ENCODE peak calls at places on chromosomes 6 and 20, in six cellular contexts. Y, R, N, L, B and A are unnamed samples.

GRCh38 chr6:3798211-3798909 is 46.8 kb upstream of the PXDC1 start:
- DNase-seq in Y (no peak), L (no peak), B (no peak), R (no peak), N (peak; percentile 57), A (no peak)

GRCh38 chr6:56096946-56097345 is 150.4 kb downstream of the COL21A1 start:
- DNase-seq in L (no peak), R (no peak), N (no peak), B (no peak), Y (no peak), A (no peak)

GRCh38 chr6:135506270-135506997 is 8.9 kb upstream of the AHI1 start:
- DNase-seq in N (no peak), Y (no peak), B (no peak), L (no peak), R (no peak), A (no peak)

GRCh38 chr6:10138917-10139316 is 276.0 kb downstream of the TFAP2A start:
- DNase-seq in B (no peak), Y (no peak), N (no peak), R (no peak), L (no peak), A (no peak)

GRCh38 chr6:29813066-29813465 is 14.6 kb upstream of the HLA-G start:
- DNase-seq in Y (no peak), N (no peak), L (no peak), R (no peak), B (no peak), A (no peak)

GRCh38 chr20:33348136-33348937 is 53.0 kb downstream of the CDK5RAP1 start:
- DNase-seq in N (no peak), L (no peak), B (no peak), R (peak; percentile 58), Y (no peak), A (no peak)

GRCh38 chr6:133923938-133924593 is 29.0 kb upstream of the TBPL1 start:
- DNase-seq in B (peak; percentile 21), N (no peak), R (peak; percentile 84), L (peak; percentile 60), Y (no peak), A (peak; percentile 40)

GRCh38 chr6:131949909-131950766 is 1.0 kb downstream of the CCN2 start:
- DNase-seq in Y (peak; percentile 83), B (peak; percentile 27), R (peak; percentile 92), L (peak; percentile 71), N (peak; percentile 73), A (no peak)

GRCh38 chr6:148947621-148948444 is 201.0 kb downstream of the UST start:
- DNase-seq in B (peak; percentile 55), Y (peak; percentile 74), L (peak; percentile 81), N (peak; percentile 66), R (peak; percentile 97), A (peak; percentile 75)

GRCh38 chr20:59147197-59147596 is 16.4 kb upstream of the ZNF831 start:
- DNase-seq in Y (no peak), L (peak; percentile 56), B (no peak), N (no peak), R (no peak), A (no peak)

GRCh38 chr6:39189915-39190544 is 39.2 kb downstream of the KCNK5 start:
- DNase-seq in Y (peak; percentile 64), N (peak; percentile 50), B (no peak), L (no peak), R (peak; percentile 92), A (no peak)

GRCh38 chr20:57260959-57261357 is 5.5 kb downstream of the BMP7 start:
- DNase-seq in R (no peak), Y (no peak), B (no peak), N (no peak), L (no peak), A (no peak)

GRCh38 chr6:154874684-154875594 is 120.2 kb upstream of the TIAM2 start:
- DNase-seq in L (no peak), B (no peak), N (no peak), R (peak; percentile 62), Y (no peak), A (no peak)

GRCh38 chr6:39304951-39305350 is 9.3 kb downstream of the KCNK17 start:
- DNase-seq in L (no peak), N (no peak), R (no peak), Y (no peak), B (no peak), A (no peak)

GRCh38 chr6:53395986-53396385 is 47.2 kb upstream of the ELOVL5 start:
- DNase-seq in Y (no peak), L (no peak), R (no peak), N (no peak), B (no peak), A (no peak)

GRCh38 chr6:1593286-1593957 is 16.3 kb upstream of the FOXC1 start:
- DNase-seq in Y (no peak), N (no peak), L (no peak), R (peak; percentile 45), B (no peak), A (no peak)

GRCh38 chr6:28311139-28311823 is 24.7 kb downstream of the ZSCAN31 start:
- DNase-seq in Y (no peak), B (no peak), R (no peak), N (no peak), L (no peak), A (no peak)

GRCh38 chr6:158205220-158205944 is 37.2 kb downstream of the GTF2H5 start:
- DNase-seq in Y (no peak), R (peak; percentile 79), B (no peak), N (no peak), L (no peak), A (no peak)

GRCh38 chr20:1299522-1299921 is 29.4 kb downstream of the SDCBP2 start:
- DNase-seq in R (peak; percentile 85), L (no peak), N (no peak), Y (no peak), B (no peak), A (peak; percentile 24)

GRCh38 chr6:145508107-145508506 is 227.2 kb downstream of the EPM2A start:
- DNase-seq in Y (no peak), B (no peak), N (no peak), L (no peak), R (peak; percentile 66), A (no peak)

GRCh38 chr6:95127266-95127665 is 450.1 kb upstream of the MANEA start:
- DNase-seq in L (no peak), R (no peak), Y (no peak), B (no peak), N (no peak), A (no peak)

GRCh38 chr6:129638055-129639019 is 71.6 kb downstream of the ARHGAP18 start:
- DNase-seq in B (no peak), N (no peak), Y (no peak), R (no peak), L (no peak), A (no peak)

GRCh38 chr6:41278699-41279405 is 7.6 kb downstream of the TREM1 start:
- DNase-seq in R (peak; percentile 92), B (no peak), N (peak; percentile 71), L (peak; percentile 56), Y (no peak), A (peak; percentile 65)

GRCh38 chr20:41380551-41381262 is 14.1 kb upstream of the EMILIN3 start:
- DNase-seq in Y (no peak), N (no peak), L (no peak), R (no peak), B (no peak), A (no peak)

GRCh38 chr6:117677553-117678131 is 2.4 kb downstream of the NUS1 start:
- DNase-seq in B (no peak), N (no peak), R (no peak), L (no peak), Y (no peak), A (no peak)

GRCh38 chr6:20400476-20401402 is 940 bp upstream of the E2F3 start:
- DNase-seq in R (no peak), Y (peak; percentile 59), N (peak; percentile 79), B (no peak), L (peak; percentile 30), A (no peak)

GRCh38 chr6:32060966-32061655 is 22.9 kb downstream of the CYP21A2 start:
- DNase-seq in R (no peak), L (no peak), B (no peak), N (no peak), Y (no peak), A (no peak)

GRCh38 chr6:146601352-146601751 is 2.6 kb downstream of the ADGB start:
- DNase-seq in B (no peak), N (no peak), R (no peak), Y (no peak), L (no peak), A (no peak)

GRCh38 chr20:24485981-24486380 is 16.6 kb downstream of the SYNDIG1 start:
- DNase-seq in B (no peak), L (no peak), Y (no peak), N (no peak), R (peak; percentile 22), A (no peak)

GRCh38 chr20:44054118-44054517 is 132.9 kb downstream of the JPH2 start:
- DNase-seq in L (no peak), R (peak; percentile 30), B (no peak), Y (peak; percentile 27), N (no peak), A (no peak)

GRCh38 chr20:44052166-44052565 is 134.8 kb downstream of the JPH2 start:
- DNase-seq in L (no peak), R (peak; percentile 29), Y (no peak), B (no peak), N (no peak), A (no peak)

GRCh38 chr20:44051661-44052000 is 135.4 kb downstream of the JPH2 start:
- DNase-seq in Y (peak; percentile 38), N (no peak), R (peak; percentile 29), B (no peak), L (no peak), A (no peak)

GRCh38 chr20:44054849-44055248 is 132.1 kb downstream of the JPH2 start:
- DNase-seq in R (no peak), Y (no peak), N (no peak), B (no peak), L (no peak), A (no peak)

DNA sequence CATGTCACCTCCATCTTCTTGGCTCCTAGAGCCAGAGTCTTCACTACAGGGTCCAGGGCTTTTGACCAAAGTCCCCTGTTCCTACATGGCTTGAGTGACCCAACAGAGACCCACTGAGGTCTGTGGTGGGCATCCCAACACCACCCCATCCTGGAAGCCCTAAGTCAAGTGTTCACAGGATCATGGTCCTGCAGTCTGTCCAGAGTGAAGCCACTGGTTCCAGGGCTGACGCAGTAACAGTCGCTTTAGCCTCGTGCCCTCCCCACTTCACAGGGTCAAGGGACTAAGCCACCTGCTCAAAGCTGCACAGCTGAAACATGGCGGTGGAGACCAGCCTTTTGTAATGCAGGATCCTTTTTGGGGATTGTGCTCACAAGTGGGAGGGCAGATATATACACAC is 133.9 kb downstream of the JPH2 start:
- DNase-seq in L (no peak), N (no peak), Y (no peak), R (no peak), B (no peak), A (no peak)
- H3K27ac ChIP-seq in L (no peak overlapping the region), N (no peak overlapping the region), Y (no peak overlapping the region), R (no peak overlapping the region), B (no peak overlapping the region), A (no peak overlapping the region)

GRCh38 chr20:18254615-18255014 is 33.7 kb upstream of the ZNF133 start:
- DNase-seq in Y (no peak), R (no peak), L (no peak), N (no peak), B (no peak), A (no peak)
- H3K27ac ChIP-seq in Y (no peak overlapping the region), R (no peak overlapping the region), L (no peak overlapping the region), N (peak overlapping the region; percentile 30), B (no peak overlapping the region), A (no peak overlapping the region)

GRCh38 chr20:49186535-49187329 is 1.4 kb downstream of the STAU1 start:
- DNase-seq in L (peak; percentile 49), Y (peak; percentile 68), B (peak; percentile 8), N (peak; percentile 74), R (peak; percentile 58), A (peak; percentile 38)
- H3K27ac ChIP-seq in L (peak overlapping the region; percentile 93), Y (peak overlapping the region; percentile 98), B (peak overlapping the region; percentile 83), N (peak overlapping the region; percentile 90), R (no peak overlapping the region), A (peak overlapping the region; percentile 59)

GRCh38 chr20:49346682-49347081 is 68.8 kb upstream of the ZNFX1 start:
- DNase-seq in B (no peak), N (no peak), R (no peak), Y (no peak), L (no peak), A (no peak)
- H3K27ac ChIP-seq in B (no peak overlapping the region), N (no peak overlapping the region), R (no peak overlapping the region), Y (no peak overlapping the region), L (no peak overlapping the region), A (no peak overlapping the region)